ENCODE peak calls at places on chromosomes 6 and 20, in four cellular contexts. One of them, this sample, is unnamed.

GRCh38 chr6:135920689-135921088 is 69.2 kb downstream of the PDE7B start:
- DNase-seq in PC-3: no peak
- DNase-seq in effector memory CD4-positive, alpha-beta T cell: no peak
- DNase-seq in Karpas-422: no peak
- DNase-seq in this sample: no peak

GRCh38 chr6:31272431-31272830 is 539 bp upstream of the HLA-C start:
- DNase-seq in PC-3: no peak
- DNase-seq in effector memory CD4-positive, alpha-beta T cell: no peak
- DNase-seq in Karpas-422: no peak
- DNase-seq in this sample: peak; percentile 30

GRCh38 chr6:152271681-152272464 is 365.3 kb downstream of the SYNE1 start:
- DNase-seq in PC-3: peak; percentile 64
- DNase-seq in effector memory CD4-positive, alpha-beta T cell: no peak
- DNase-seq in Karpas-422: no peak
- DNase-seq in this sample: no peak

GRCh38 chr6:20269147-20269546 is 56.9 kb upstream of the MBOAT1 start:
- DNase-seq in PC-3: no peak
- DNase-seq in effector memory CD4-positive, alpha-beta T cell: no peak
- DNase-seq in Karpas-422: peak; percentile 32
- DNase-seq in this sample: no peak

GRCh38 chr6:155778336-155778735 is 322.7 kb upstream of the NOX3 start:
- DNase-seq in PC-3: no peak
- DNase-seq in Karpas-422: no peak
- DNase-seq in effector memory CD4-positive, alpha-beta T cell: no peak
- DNase-seq in this sample: no peak

GRCh38 chr6:163945813-163946212 is 531.3 kb downstream of the QKI start:
- DNase-seq in PC-3: no peak
- DNase-seq in effector memory CD4-positive, alpha-beta T cell: no peak
- DNase-seq in Karpas-422: no peak
- DNase-seq in this sample: no peak

GRCh38 chr6:87066449-87067288 is 28.2 kb downstream of the CGA start:
- DNase-seq in PC-3: peak; percentile 56
- DNase-seq in Karpas-422: peak; percentile 86
- DNase-seq in effector memory CD4-positive, alpha-beta T cell: no peak
- DNase-seq in this sample: peak; percentile 78

GRCh38 chr6:159654483-159655098 is 38.5 kb downstream of the SOD2 start:
- DNase-seq in PC-3: peak; percentile 76
- DNase-seq in effector memory CD4-positive, alpha-beta T cell: no peak
- DNase-seq in Karpas-422: peak; percentile 94
- DNase-seq in this sample: peak; percentile 86

GRCh38 chr6:9408718-9409117 is 973.4 kb upstream of the SLC35B3 start:
- DNase-seq in effector memory CD4-positive, alpha-beta T cell: no peak
- DNase-seq in PC-3: peak; percentile 70
- DNase-seq in Karpas-422: no peak
- DNase-seq in this sample: no peak

GRCh38 chr6:170243791-170244291 is 47.0 kb downstream of the DLL1 start:
- DNase-seq in Karpas-422: no peak
- DNase-seq in effector memory CD4-positive, alpha-beta T cell: no peak
- DNase-seq in PC-3: no peak
- DNase-seq in this sample: no peak

DNA sequence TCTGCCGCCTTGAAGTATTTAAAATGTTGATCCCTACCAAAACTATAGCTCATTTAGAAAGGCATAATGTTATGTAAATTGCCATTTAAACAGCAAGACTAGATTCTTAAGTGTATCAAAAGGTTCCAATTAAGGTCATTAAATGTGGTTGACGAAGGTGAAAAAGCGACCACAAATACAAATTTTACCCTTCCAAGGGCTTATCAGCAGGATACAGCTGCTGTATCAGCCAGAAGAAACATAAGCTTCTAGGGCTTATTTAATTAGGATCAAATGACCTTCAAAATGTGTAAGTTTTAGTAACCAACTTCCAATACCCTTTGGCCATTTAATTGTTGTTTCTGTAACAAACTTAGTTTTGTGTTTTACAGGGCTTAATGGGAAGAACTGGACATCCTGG is 139.9 kb downstream of the COL9A1 start:
- DNase-seq in Karpas-422: no peak
- DNase-seq in effector memory CD4-positive, alpha-beta T cell: no peak
- DNase-seq in PC-3: no peak
- DNase-seq in this sample: no peak
- H3K4me3 ChIP-seq in Karpas-422: no peak overlapping the region
- H3K4me3 ChIP-seq in effector memory CD4-positive, alpha-beta T cell: no peak overlapping the region
- H3K4me3 ChIP-seq in PC-3: no peak overlapping the region
- H3K4me3 ChIP-seq in this sample: no peak overlapping the region

DNA sequence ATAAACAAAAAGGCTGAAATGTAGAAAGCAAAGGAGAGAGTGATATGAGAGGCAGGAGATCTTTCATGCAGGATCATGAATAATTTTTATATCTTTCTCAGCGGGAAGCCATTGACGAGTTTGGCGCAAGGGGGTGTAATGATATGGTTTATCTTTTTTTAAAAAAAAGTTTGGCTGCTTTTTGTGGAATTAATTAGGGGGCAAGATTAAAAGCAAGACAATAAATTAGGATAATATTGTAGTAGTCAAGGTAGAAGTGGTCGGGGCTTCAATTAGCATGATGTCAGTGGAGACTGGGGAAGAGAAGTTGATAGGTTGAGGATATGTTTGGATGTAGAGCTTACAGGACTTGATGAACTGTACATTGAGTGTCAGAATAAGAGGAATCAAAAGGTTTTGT is 4.0 kb downstream of the SENP6 start:
- DNase-seq in effector memory CD4-positive, alpha-beta T cell: no peak
- DNase-seq in PC-3: no peak
- DNase-seq in Karpas-422: no peak
- DNase-seq in this sample: no peak
- H3K4me1 ChIP-seq in effector memory CD4-positive, alpha-beta T cell: peaks cover 35% of the 10 kb centered on the region
- H3K4me1 ChIP-seq in PC-3: peaks cover 10% of the 10 kb centered on the region
- H3K4me1 ChIP-seq in Karpas-422: peaks cover 77% of the 10 kb centered on the region
- H3K4me1 ChIP-seq in this sample: peaks cover 56% of the 10 kb centered on the region

GRCh38 chr6:157925771-157926170 is 55.9 kb upstream of the SYNJ2 start:
- DNase-seq in effector memory CD4-positive, alpha-beta T cell: no peak
- DNase-seq in Karpas-422: no peak
- DNase-seq in PC-3: no peak
- DNase-seq in this sample: no peak
- H3K4me3 ChIP-seq in effector memory CD4-positive, alpha-beta T cell: no peak overlapping the region
- H3K4me3 ChIP-seq in Karpas-422: no peak overlapping the region
- H3K4me3 ChIP-seq in PC-3: no peak overlapping the region
- H3K4me3 ChIP-seq in this sample: no peak overlapping the region

GRCh38 chr6:90387826-90388225 is 91.2 kb upstream of the BACH2 start:
- DNase-seq in PC-3: no peak
- DNase-seq in effector memory CD4-positive, alpha-beta T cell: no peak
- DNase-seq in Karpas-422: no peak
- DNase-seq in this sample: peak; percentile 57

GRCh38 chr6:90390379-90390778 is 93.7 kb upstream of the BACH2 start:
- DNase-seq in Karpas-422: no peak
- DNase-seq in effector memory CD4-positive, alpha-beta T cell: no peak
- DNase-seq in PC-3: no peak
- DNase-seq in this sample: no peak

GRCh38 chr6:90386796-90387390 is 90.2 kb upstream of the BACH2 start:
- DNase-seq in effector memory CD4-positive, alpha-beta T cell: no peak
- DNase-seq in Karpas-422: no peak
- DNase-seq in PC-3: no peak
- DNase-seq in this sample: no peak

GRCh38 chr6:90385914-90386313 is 89.3 kb upstream of the BACH2 start:
- DNase-seq in Karpas-422: no peak
- DNase-seq in effector memory CD4-positive, alpha-beta T cell: no peak
- DNase-seq in PC-3: no peak
- DNase-seq in this sample: peak; percentile 64

GRCh38 chr6:90388395-90388794 is 91.8 kb upstream of the BACH2 start:
- DNase-seq in PC-3: no peak
- DNase-seq in Karpas-422: no peak
- DNase-seq in effector memory CD4-positive, alpha-beta T cell: no peak
- DNase-seq in this sample: no peak
- H3K4me1 ChIP-seq in PC-3: peaks cover 4% of the 10 kb centered on the region
- H3K4me1 ChIP-seq in Karpas-422: peaks cover 26% of the 10 kb centered on the region
- H3K4me1 ChIP-seq in effector memory CD4-positive, alpha-beta T cell: peaks cover under 1% of the 10 kb centered on the region
- H3K4me1 ChIP-seq in this sample: peaks cover 90% of the 10 kb centered on the region

GRCh38 chr6:113190170-113190569 is 667.0 kb upstream of the MARCKS start:
- DNase-seq in Karpas-422: no peak
- DNase-seq in effector memory CD4-positive, alpha-beta T cell: no peak
- DNase-seq in PC-3: peak; percentile 18
- DNase-seq in this sample: no peak

DNA sequence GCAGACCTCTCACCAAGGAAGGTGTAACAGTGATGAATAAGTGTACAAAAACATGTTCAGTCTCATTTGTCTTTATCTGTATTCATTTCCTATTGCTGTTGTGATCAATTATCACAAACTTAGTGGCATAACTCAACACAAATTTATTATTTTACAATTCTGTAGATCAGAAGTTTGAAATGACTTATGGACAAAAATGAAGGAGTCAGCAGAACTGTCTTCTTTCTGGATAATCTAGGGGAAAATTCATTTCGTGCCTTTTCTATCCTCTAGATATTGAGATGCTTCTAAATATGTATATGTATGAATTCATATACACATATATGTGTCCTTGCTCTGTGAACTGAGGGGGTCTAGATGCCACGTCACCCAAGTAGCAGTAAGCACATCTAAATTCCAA is 663.1 kb upstream of the MARCKS start:
- DNase-seq in PC-3: no peak
- DNase-seq in Karpas-422: no peak
- DNase-seq in effector memory CD4-positive, alpha-beta T cell: no peak
- DNase-seq in this sample: no peak
- H3K4me3 ChIP-seq in PC-3: no peak overlapping the region
- H3K4me3 ChIP-seq in Karpas-422: no peak overlapping the region
- H3K4me3 ChIP-seq in effector memory CD4-positive, alpha-beta T cell: no peak overlapping the region
- H3K4me3 ChIP-seq in this sample: no peak overlapping the region

DNA sequence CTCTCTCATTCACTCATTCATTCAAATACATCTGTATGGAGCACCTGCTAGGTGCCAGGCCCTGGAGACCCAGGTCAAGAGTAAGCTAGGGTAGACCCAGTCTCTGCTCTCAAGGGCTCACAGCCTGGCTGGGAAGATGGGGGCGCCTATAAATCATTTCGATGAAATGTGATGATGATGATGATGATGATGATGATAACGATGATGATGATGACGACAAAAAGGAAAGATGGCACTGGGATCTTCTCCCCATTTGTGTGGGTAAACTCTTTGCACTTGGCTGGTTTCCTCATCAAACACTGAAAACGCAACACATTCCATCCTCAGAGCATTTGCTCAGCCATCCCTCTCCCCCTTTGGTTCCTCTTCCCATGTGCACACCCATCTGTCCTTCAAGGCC is 188.0 kb upstream of the CDYL start:
- DNase-seq in PC-3: no peak
- DNase-seq in Karpas-422: no peak
- DNase-seq in effector memory CD4-positive, alpha-beta T cell: no peak
- DNase-seq in this sample: no peak
- H3K4me1 ChIP-seq in PC-3: peaks cover 2% of the 10 kb centered on the region
- H3K4me1 ChIP-seq in Karpas-422: no peaks in the 10 kb centered on the region
- H3K4me1 ChIP-seq in effector memory CD4-positive, alpha-beta T cell: no peaks in the 10 kb centered on the region
- H3K4me1 ChIP-seq in this sample: no peaks in the 10 kb centered on the region

GRCh38 chr6:16811277-16811979 is 50.2 kb upstream of the ATXN1 start:
- DNase-seq in PC-3: no peak
- DNase-seq in Karpas-422: no peak
- DNase-seq in effector memory CD4-positive, alpha-beta T cell: no peak
- DNase-seq in this sample: no peak
- H3K4me3 ChIP-seq in PC-3: no peak overlapping the region
- H3K4me3 ChIP-seq in Karpas-422: no peak overlapping the region
- H3K4me3 ChIP-seq in effector memory CD4-positive, alpha-beta T cell: no peak overlapping the region
- H3K4me3 ChIP-seq in this sample: no peak overlapping the region

DNA sequence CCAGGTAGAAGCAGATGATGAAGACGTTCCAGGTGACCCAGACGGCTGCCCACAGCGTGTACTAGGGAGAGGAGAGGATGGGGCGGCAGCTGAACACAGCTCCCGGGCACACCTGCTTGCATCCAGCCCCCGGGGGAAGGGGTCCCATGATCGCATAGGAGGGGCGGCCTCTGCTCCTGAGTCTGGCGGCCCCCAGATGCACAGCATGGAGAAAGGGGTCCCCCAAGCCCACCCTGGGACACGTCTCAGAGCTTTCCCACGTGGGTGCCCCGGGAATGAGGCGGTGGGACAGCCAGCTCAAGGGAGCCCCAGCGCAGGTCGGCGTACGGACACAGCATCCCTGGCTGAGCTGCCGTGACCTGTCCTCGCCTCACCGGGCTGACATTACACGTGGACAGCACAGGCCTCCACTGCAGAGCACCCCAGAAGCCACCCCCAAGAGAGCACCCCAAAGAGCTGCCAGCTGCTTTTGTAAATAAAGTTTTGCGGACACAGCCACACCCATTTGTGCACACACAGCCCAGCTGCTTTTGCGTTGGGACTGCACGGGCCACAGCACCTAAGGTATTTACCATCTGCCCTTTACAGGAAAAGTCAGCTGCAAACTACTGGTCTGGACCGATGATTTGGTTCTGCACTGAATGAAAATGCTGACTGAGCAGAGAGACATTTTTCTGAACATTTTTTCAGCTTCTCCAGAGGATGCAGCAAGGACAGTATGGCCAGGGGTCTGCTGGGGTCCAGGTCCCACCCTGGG is 5.2 kb downstream of the NKAIN4 start:
- DNase-seq in Karpas-422: no peak
- DNase-seq in effector memory CD4-positive, alpha-beta T cell: no peak
- DNase-seq in PC-3: peak; percentile 32
- DNase-seq in this sample: no peak
- H3K4me1 ChIP-seq in Karpas-422: no peaks in the 10 kb centered on the region
- H3K4me1 ChIP-seq in effector memory CD4-positive, alpha-beta T cell: peaks cover 7% of the 10 kb centered on the region
- H3K4me1 ChIP-seq in PC-3: peaks cover 15% of the 10 kb centered on the region
- H3K4me1 ChIP-seq in this sample: no peaks in the 10 kb centered on the region

GRCh38 chr6:2876210-2877056 is 26.7 kb downstream of the SERPINB9 start:
- DNase-seq in Karpas-422: peak; percentile 52
- DNase-seq in effector memory CD4-positive, alpha-beta T cell: no peak
- DNase-seq in PC-3: peak; percentile 68
- DNase-seq in this sample: peak; percentile 58
- H3K4me3 ChIP-seq in Karpas-422: peak overlapping the region; percentile 66
- H3K4me3 ChIP-seq in effector memory CD4-positive, alpha-beta T cell: peak overlapping the region; percentile 45
- H3K4me3 ChIP-seq in PC-3: no peak overlapping the region
- H3K4me3 ChIP-seq in this sample: peak overlapping the region; percentile 67

This sample was measured in OCI-LY7.